ENCODE peak calls at places on chromosome 4, in six cellular contexts. W, F, U, R, P and Q are unnamed samples.

GRCh38 chr4:76377922-76378321 is 43.0 kb downstream of the CCDC158 start:
- DNase-seq in R (no peak), U (no peak), F (no peak), P (no peak), W (peak; percentile 3), Q (no peak)

GRCh38 chr4:99054428-99054994 is 34.1 kb downstream of the ADH5 start:
- DNase-seq in F (no peak), W (no peak), R (no peak), U (no peak), P (no peak), Q (no peak)

GRCh38 chr4:41154814-41155177 is 59.5 kb downstream of the APBB2 start:
- DNase-seq in W (no peak), R (no peak), P (no peak), F (no peak), U (no peak), Q (no peak)

GRCh38 chr4:8729408-8730149 is 137.0 kb downstream of the CPZ start:
- DNase-seq in P (no peak), R (no peak), F (no peak), W (no peak), U (no peak), Q (no peak)

GRCh38 chr4:59818656-59819055 is 1381.5 kb upstream of the ADGRL3 start:
- DNase-seq in F (no peak), R (no peak), P (no peak), W (no peak), U (no peak), Q (peak; percentile 26)

GRCh38 chr4:3747582-3747906 is 18.6 kb upstream of the ADRA2C start:
- DNase-seq in U (no peak), F (no peak), W (no peak), R (no peak), P (no peak), Q (no peak)

GRCh38 chr4:182533948-182534347 is 290.7 kb downstream of the TENM3 start:
- DNase-seq in P (no peak), F (no peak), U (no peak), W (no peak), R (no peak), Q (no peak)

GRCh38 chr4:140720387-140721087 is 35.6 kb downstream of the TBC1D9 start:
- DNase-seq in W (no peak), U (no peak), R (no peak), F (no peak), P (no peak), Q (no peak)

GRCh38 chr4:140816806-140817205 is 60.6 kb upstream of the TBC1D9 start:
- DNase-seq in F (no peak), P (no peak), W (no peak), U (no peak), R (no peak), Q (no peak)

GRCh38 chr4:169397762-169398161 is 127.0 kb upstream of the SH3RF1 start:
- DNase-seq in R (no peak), W (no peak), F (no peak), P (peak; percentile 33), U (peak; percentile 59), Q (no peak)

GRCh38 chr4:112857461-112857860 is 192.0 kb upstream of the ANK2 start:
- DNase-seq in F (peak; percentile 52), U (no peak), R (no peak), P (no peak), W (peak; percentile 84), Q (no peak)

GRCh38 chr4:129929052-129929451 is 833.1 kb downstream of the C4orf33 start:
- DNase-seq in F (no peak), R (no peak), P (no peak), W (no peak), U (no peak), Q (no peak)

GRCh38 chr4:152578670-152579069 is 42.8 kb upstream of the FBXW7 start:
- DNase-seq in P (no peak), F (no peak), W (no peak), R (no peak), U (no peak), Q (no peak)